ENCODE peak calls at places on chromosomes 11 and 22, in nine cellular contexts. B is GM23338; E is CD8-positive, alpha-beta memory T cell; U is BE2C; L is adipocyte; H is thoracic aorta; K is body of pancreas; C is heart right ventricle; A is breast epithelium. Q is an unnamed sample.

GRCh38 chr22:27984001-27984695 is 65.1 kb upstream of the PITPNB start:
- DNase-seq in B (no peak), E (no peak), U (no peak), L (no peak), H (no peak), K (no peak), C (no peak), A (no peak), Q (no peak)

GRCh38 chr22:43926349-43926710 is 2.7 kb downstream of the PNPLA3 start:
- DNase-seq in B (no peak), E (no peak), U (no peak), L (no peak), H (no peak), K (no peak), C (no peak), A (no peak), Q (no peak)

GRCh38 chr11:11510939-11511338 is 110.9 kb downstream of the GALNT18 start:
- DNase-seq in B (peak; percentile 5), E (no peak), U (no peak), L (no peak), H (no peak), K (peak; percentile 13), C (no peak), A (no peak), Q (no peak)

GRCh38 chr11:115078461-115079438 is 400.4 kb downstream of the NXPE2 start:
- DNase-seq in B (no peak), E (no peak), U (no peak), L (no peak), H (no peak), K (peak; percentile 12), C (no peak), A (no peak), Q (no peak)

GRCh38 chr11:118209037-118209436 is 15.8 kb downstream of the JAML start:
- DNase-seq in B (no peak), E (no peak), U (no peak), L (no peak), H (no peak), K (no peak), C (no peak), A (no peak), Q (no peak)

GRCh38 chr22:20064140-20064480 is 15.9 kb upstream of the DGCR8 start:
- DNase-seq in B (no peak), E (no peak), U (no peak), L (no peak), H (no peak), K (no peak), C (no peak), A (no peak), Q (no peak)

GRCh38 chr11:78290293-78291176 is 101.8 kb downstream of the USP35 start:
- DNase-seq in B (no peak), E (no peak), U (no peak), L (peak; percentile 85), H (no peak), K (no peak), C (no peak), A (no peak), Q (no peak)

GRCh38 chr11:103714246-103714645 is 322.2 kb upstream of the DDI1 start:
- DNase-seq in B (no peak), E (no peak), U (no peak), L (peak; percentile 78), H (no peak), K (no peak), C (no peak), A (no peak), Q (no peak)

GRCh38 chr11:2379471-2380174 is 2.5 kb downstream of the CD81 start:
- DNase-seq in B (no peak), E (no peak), U (peak; percentile 4), L (no peak), H (no peak), K (peak; percentile 14), C (no peak), A (no peak), Q (no peak)

GRCh38 chr11:2381494-2382128 is 4.5 kb downstream of the CD81 start:
- DNase-seq in B (no peak), E (no peak), U (no peak), L (no peak), H (no peak), K (peak; percentile 19), C (no peak), A (no peak), Q (no peak)

GRCh38 chr11:2382129-2382517 is 5.0 kb downstream of the CD81 start:
- DNase-seq in B (no peak), E (no peak), U (no peak), L (no peak), H (no peak), K (peak; percentile 13), C (no peak), A (no peak), Q (no peak)

GRCh38 chr11:2380396-2380795 is 3.3 kb downstream of the CD81 start:
- DNase-seq in B (no peak), E (no peak), U (no peak), L (no peak), H (no peak), K (no peak), C (no peak), A (no peak), Q (no peak)

DNA sequence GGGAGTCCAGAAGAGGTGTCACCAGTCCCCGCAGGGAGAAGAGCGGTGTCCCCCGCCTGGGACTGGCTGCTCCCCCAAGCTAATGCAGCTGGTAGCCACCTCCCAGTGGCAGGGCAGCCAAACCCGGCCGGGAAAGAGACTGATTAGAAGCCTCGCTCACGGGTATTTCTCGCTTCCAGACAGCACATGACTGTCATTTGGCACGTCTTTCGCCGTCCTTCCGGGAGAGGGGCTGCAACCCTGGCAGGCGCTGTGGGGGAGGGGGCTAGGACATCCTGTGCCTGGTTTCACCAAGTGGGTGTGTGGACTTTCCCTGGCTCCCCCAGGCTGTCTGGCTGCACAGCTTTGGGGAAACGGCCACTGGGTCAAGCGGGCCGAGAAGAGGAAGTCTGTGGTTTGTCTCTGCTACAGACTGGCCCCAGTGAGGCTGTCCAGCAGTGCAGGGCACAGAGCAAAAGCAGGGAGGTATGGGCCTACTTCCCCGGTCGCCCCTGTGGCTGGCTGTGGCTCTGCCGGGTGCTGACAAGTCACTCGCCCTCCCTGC is 3.8 kb downstream of the CD81 start:
- DNase-seq in B (no peak), E (no peak), U (no peak), L (no peak), H (no peak), K (peak; percentile 57), C (peak; percentile 75), A (no peak), Q (no peak)
- H3K4me1 ChIP-seq in B (peaks cover 16% of the 10 kb centered on the region), E (peaks cover 55% of the 10 kb centered on the region), U (no peaks in the 10 kb centered on the region), L (peaks cover 51% of the 10 kb centered on the region), H (peaks cover 73% of the 10 kb centered on the region), K (peaks cover 80% of the 10 kb centered on the region), C (peaks cover 80% of the 10 kb centered on the region), A (peaks cover 59% of the 10 kb centered on the region), Q (peaks cover 38% of the 10 kb centered on the region)

GRCh38 chr11:67630943-67631331 is 1.2 kb upstream of the NUDT8 start:
- DNase-seq in B (no peak), E (peak; percentile 16), U (no peak), L (no peak), H (no peak), K (no peak), C (no peak), A (no peak), Q (no peak)

GRCh38 chr11:67630230-67630942 is 649 bp upstream of the NUDT8 start:
- DNase-seq in B (peak; percentile 100), E (peak; percentile 85), U (peak; percentile 100), L (peak; percentile 100), H (peak; percentile 97), K (peak; percentile 100), C (peak; percentile 98), A (peak; percentile 98), Q (peak; percentile 85)

GRCh38 chr11:67632175-67632981 is 2.6 kb upstream of the NUDT8 start:
- DNase-seq in B (no peak), E (no peak), U (no peak), L (no peak), H (no peak), K (peak; percentile 96), C (no peak), A (peak; percentile 55), Q (no peak)

GRCh38 chr11:67631853-67632174 is 2.1 kb upstream of the NUDT8 start:
- DNase-seq in B (no peak), E (no peak), U (no peak), L (no peak), H (no peak), K (no peak), C (no peak), A (no peak), Q (no peak)

DNA sequence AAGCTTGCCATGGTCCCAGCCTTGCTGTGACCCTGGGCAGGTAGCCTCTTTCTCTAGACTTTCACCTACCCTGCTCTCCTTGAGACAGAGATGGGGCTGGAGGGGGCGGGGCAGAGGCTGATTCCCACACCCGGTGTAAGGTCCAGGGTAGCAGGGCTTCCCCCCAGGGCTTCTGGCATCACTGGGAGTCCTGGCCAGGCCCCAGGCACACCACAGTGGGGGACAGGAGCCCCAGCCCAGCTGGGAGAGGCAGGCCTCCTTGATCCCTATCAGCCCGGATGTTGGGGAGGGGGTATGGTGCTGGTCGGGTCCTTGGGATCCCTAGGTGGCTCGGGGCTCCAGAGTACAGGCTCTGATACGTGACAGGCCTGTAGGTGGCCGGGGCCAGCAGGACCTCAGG is 1.7 kb upstream of the NUDT8 start:
- DNase-seq in B (no peak), E (no peak), U (no peak), L (no peak), H (no peak), K (no peak), C (no peak), A (no peak), Q (no peak)
- H3K4me3 ChIP-seq in B (no peak overlapping the region), E (no peak overlapping the region), U (no peak overlapping the region), L (no peak overlapping the region), H (no peak overlapping the region), K (no peak overlapping the region), C (no peak overlapping the region), A (no peak overlapping the region), Q (no peak overlapping the region)

GRCh38 chr22:37319469-37319868 is 37.2 kb downstream of the CYTH4 start:
- DNase-seq in B (no peak), E (no peak), U (no peak), L (no peak), H (no peak), K (no peak), C (no peak), A (no peak), Q (no peak)
- H3K4me1 ChIP-seq in B (peaks cover 10% of the 10 kb centered on the region), E (peaks cover 23% of the 10 kb centered on the region), U (no peaks in the 10 kb centered on the region), L (peaks cover 2% of the 10 kb centered on the region), H (no peaks in the 10 kb centered on the region), K (peaks cover 14% of the 10 kb centered on the region), C (peaks cover 1% of the 10 kb centered on the region), A (no peaks in the 10 kb centered on the region), Q (peaks cover 19% of the 10 kb centered on the region)

GRCh38 chr11:67409781-67410368 is 5.6 kb upstream of the CARNS1 start:
- DNase-seq in B (peak; percentile 94), E (no peak), U (no peak), L (no peak), H (no peak), K (peak; percentile 70), C (no peak), A (no peak), Q (peak; percentile 18)

GRCh38 chr11:67410369-67410831 is 5.1 kb upstream of the CARNS1 start:
- DNase-seq in B (no peak), E (no peak), U (no peak), L (no peak), H (no peak), K (no peak), C (no peak), A (no peak), Q (no peak)

GRCh38 chr11:67407700-67408163 is 3.8 kb downstream of the TBC1D10C start:
- DNase-seq in B (no peak), E (no peak), U (no peak), L (no peak), H (no peak), K (no peak), C (no peak), A (no peak), Q (no peak)

GRCh38 chr11:67408437-67409200 is 4.7 kb downstream of the TBC1D10C start:
- DNase-seq in B (no peak), E (peak; percentile 44), U (no peak), L (no peak), H (no peak), K (no peak), C (no peak), A (no peak), Q (peak; percentile 32)

DNA sequence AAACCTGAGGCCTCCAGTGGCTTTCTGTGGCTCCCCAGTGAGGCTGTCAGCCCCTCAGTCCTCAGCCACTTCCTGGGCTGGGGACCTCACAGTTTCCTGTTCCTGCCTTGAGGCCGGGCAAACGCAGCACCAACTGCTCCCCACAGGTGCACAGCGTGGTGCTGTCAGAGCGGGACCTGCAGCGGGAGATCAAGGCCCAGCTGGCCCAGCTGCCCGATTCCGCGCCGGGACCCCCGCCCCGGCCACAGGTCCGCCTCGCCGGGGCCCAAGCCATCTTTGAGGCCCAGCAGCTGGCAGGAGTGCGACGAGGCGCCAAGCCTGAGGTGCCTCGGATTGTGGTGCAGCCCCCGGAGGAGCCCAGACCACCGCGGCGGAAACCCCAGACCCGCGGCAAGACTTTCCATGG is 5.4 kb downstream of the TBC1D10C start:
- DNase-seq in B (no peak), E (peak; percentile 84), U (no peak), L (no peak), H (no peak), K (no peak), C (no peak), A (no peak), Q (no peak)
- H3K4me3 ChIP-seq in B (no peak overlapping the region), E (peak overlapping the region; percentile 82), U (no peak overlapping the region), L (no peak overlapping the region), H (no peak overlapping the region), K (no peak overlapping the region), C (no peak overlapping the region), A (no peak overlapping the region), Q (peak overlapping the region; percentile 98)